ENCODE peak calls at places on chromosomes 1 and 21, in seven cellular contexts. E, O, Q, M, B, Z and K are unnamed samples.

GRCh38 chr1:2255420-2256369 is 27.6 kb downstream of the SKI start:
- DNase-seq in M (peak; percentile 63), E (peak; percentile 81), B (peak; percentile 67), Q (no peak), O (no peak), Z (no peak), K (peak; percentile 35)

GRCh38 chr1:32600034-32600433 is 50.3 kb downstream of the ZBTB8OS start:
- DNase-seq in M (peak; percentile 25), Z (no peak), O (no peak), Q (no peak), E (no peak), B (no peak), K (no peak)

GRCh38 chr1:51736702-51737101 is 119.8 kb downstream of the OSBPL9 start:
- DNase-seq in B (peak; percentile 86), E (no peak), M (no peak), Z (no peak), Q (no peak), O (no peak), K (no peak)

GRCh38 chr1:34708106-34708505 is 46.7 kb upstream of the GJB5 start:
- DNase-seq in O (no peak), B (no peak), E (no peak), M (no peak), Z (no peak), Q (no peak), K (no peak)

GRCh38 chr1:19869929-19870328 is 12.3 kb upstream of the OTUD3 start:
- DNase-seq in M (no peak), Q (no peak), B (peak; percentile 56), E (no peak), O (no peak), Z (no peak), K (no peak)

GRCh38 chr21:33403128-33403785 is at the start of gene IFNGR2:
- DNase-seq in E (peak; percentile 71), Q (peak; percentile 44), M (peak; percentile 88), Z (peak; percentile 85), O (peak; percentile 50), B (no peak), K (peak; percentile 50)

GRCh38 chr1:27528701-27529637 is 39.0 kb upstream of the WASF2 start:
- DNase-seq in B (no peak), E (no peak), Z (peak; percentile 86), Q (peak; percentile 98), O (peak; percentile 78), M (no peak), K (peak; percentile 85)

GRCh38 chr1:56574794-56575193 is 4.6 kb downstream of the PLPP3 start:
- DNase-seq in B (no peak), Z (no peak), M (no peak), Q (no peak), E (no peak), O (no peak), K (no peak)

GRCh38 chr1:234845097-234845660 is 235.2 kb upstream of the IRF2BP2 start:
- DNase-seq in O (no peak), Z (no peak), Q (no peak), M (no peak), B (peak; percentile 63), E (no peak), K (no peak)

GRCh38 chr1:2224621-2225020 is 3.5 kb upstream of the SKI start:
- DNase-seq in B (no peak), O (no peak), M (no peak), Q (no peak), E (no peak), Z (no peak), K (no peak)

GRCh38 chr1:53593758-53594380 is 134.7 kb downstream of the DMRTB1 start:
- DNase-seq in M (peak; percentile 53), Z (peak; percentile 73), B (no peak), Q (no peak), O (peak; percentile 29), E (no peak), K (peak; percentile 56)

GRCh38 chr1:94660994-94661393 is 119.4 kb upstream of the F3 start:
- DNase-seq in Z (no peak), E (no peak), M (no peak), O (no peak), Q (no peak), B (peak; percentile 39), K (no peak)

GRCh38 chr1:32939655-32940371 is 24.8 kb downstream of the RNF19B start:
- DNase-seq in O (peak; percentile 56), B (peak; percentile 93), Q (peak; percentile 52), Z (no peak), E (no peak), M (no peak), K (peak; percentile 72)

GRCh38 chr1:108590947-108591346 is 31.0 kb downstream of the EEIG2 start:
- DNase-seq in E (no peak), Q (no peak), M (no peak), Z (no peak), B (peak; percentile 97), O (no peak), K (no peak)

GRCh38 chr1:108593448-108593847 is 33.5 kb downstream of the EEIG2 start:
- DNase-seq in M (no peak), E (no peak), O (no peak), Q (no peak), B (no peak), Z (no peak), K (no peak)

GRCh38 chr1:108592030-108592759 is 32.3 kb downstream of the EEIG2 start:
- DNase-seq in Z (no peak), Q (no peak), O (no peak), B (no peak), E (no peak), M (no peak), K (no peak)

GRCh38 chr1:108591471-108591870 is 31.6 kb downstream of the EEIG2 start:
- DNase-seq in Z (no peak), B (no peak), E (no peak), Q (no peak), M (no peak), O (peak; percentile 17), K (peak; percentile 50)

GRCh38 chr1:108590436-108590835 is 30.5 kb downstream of the EEIG2 start:
- DNase-seq in M (no peak), Z (no peak), E (no peak), Q (no peak), O (no peak), B (peak; percentile 29), K (peak; percentile 37)
- H3K4me3 ChIP-seq in M (peak overlapping the region; percentile 28), Z (no peak overlapping the region), E (no peak overlapping the region), Q (no peak overlapping the region), O (no peak overlapping the region), B (no peak overlapping the region), K (no peak overlapping the region)

GRCh38 chr1:28592314-28593071 is 428 bp downstream of the RAB42 start:
- DNase-seq in B (no peak), Q (no peak), E (no peak), M (peak; percentile 79), Z (peak; percentile 80), O (peak; percentile 21), K (peak; percentile 71)
- H3K27ac ChIP-seq in B (no peak overlapping the region), Q (no peak overlapping the region), E (no peak overlapping the region), M (no peak overlapping the region), Z (no peak overlapping the region), O (peak overlapping the region; percentile 27), K (no peak overlapping the region)

DNA sequence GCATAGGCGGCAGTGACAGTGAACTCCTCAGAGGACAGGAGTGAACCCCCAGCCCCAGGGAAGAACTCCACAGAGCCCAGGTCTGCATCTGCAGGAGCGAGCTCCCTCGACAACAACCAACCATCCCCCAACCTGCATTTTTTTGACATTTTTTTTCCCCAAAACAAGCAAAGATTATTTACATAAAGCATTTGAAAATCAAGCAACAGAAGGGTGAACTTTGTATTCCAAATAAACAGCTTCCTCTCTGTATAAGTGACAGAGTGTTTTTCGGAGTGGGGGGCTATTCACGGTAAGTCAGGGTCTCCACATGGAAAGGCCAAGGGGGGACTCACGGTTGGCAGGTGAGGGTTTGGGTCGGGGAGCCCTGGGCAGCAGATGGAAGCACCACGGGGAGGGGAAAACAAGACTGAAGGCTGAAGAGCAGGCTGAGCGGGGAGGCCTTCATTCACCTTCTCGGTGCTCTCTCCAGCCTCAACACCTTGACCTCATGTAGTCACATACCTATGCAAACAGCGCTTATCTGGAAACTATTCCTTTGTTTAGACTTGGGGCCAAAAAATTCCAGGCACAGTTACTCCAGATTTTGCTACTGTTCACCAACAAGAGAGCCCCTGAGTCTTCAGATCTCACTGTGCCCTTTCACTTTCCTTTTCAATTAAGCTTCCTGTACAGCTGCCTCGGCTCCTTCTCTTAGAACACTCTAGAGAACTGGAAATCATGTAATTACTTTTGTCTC is 27.6 kb downstream of the C2CD2 start:
- DNase-seq in M (no peak), Q (no peak), B (peak; percentile 55), Z (no peak), E (peak; percentile 68), O (no peak), K (peak; percentile 52)
- H3K4me3 ChIP-seq in M (no peak overlapping the region), Q (peak overlapping the region; percentile 35), B (peak overlapping the region; percentile 63), Z (no peak overlapping the region), E (peak overlapping the region; percentile 53), O (peak overlapping the region; percentile 61), K (peak overlapping the region; percentile 41)

GRCh38 chr1:173852105-173852504 is 15.7 kb downstream of the GAS5 start:
- DNase-seq in E (no peak), Z (no peak), M (no peak), B (no peak), O (no peak), Q (no peak), K (no peak)
- H3K27ac ChIP-seq in E (no peak overlapping the region), Z (no peak overlapping the region), M (no peak overlapping the region), B (no peak overlapping the region), O (no peak overlapping the region), Q (no peak overlapping the region), K (no peak overlapping the region)

DNA sequence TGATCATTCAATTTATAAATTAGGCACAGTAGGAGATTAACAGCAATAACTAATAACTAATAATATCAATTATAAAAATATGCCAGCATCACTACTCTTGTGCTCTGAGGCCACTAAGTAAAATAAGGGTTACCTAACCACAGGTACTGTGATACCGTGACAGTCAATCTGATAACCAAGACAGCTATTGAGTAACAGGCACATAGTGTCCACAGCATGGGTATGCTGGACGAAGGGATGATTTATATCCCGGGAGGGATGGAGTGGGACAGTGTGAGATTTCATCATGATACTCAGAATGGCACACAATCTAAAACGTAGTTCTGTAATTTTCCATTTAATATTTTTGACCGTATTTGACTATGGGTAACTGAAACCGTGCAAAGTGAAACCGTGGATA is 39.4 kb downstream of the CD46 start:
- DNase-seq in M (no peak), O (no peak), Q (no peak), Z (no peak), E (no peak), B (no peak), K (no peak)
- H3K4me3 ChIP-seq in M (no peak overlapping the region), O (no peak overlapping the region), Q (no peak overlapping the region), Z (no peak overlapping the region), E (no peak overlapping the region), B (no peak overlapping the region), K (no peak overlapping the region)

DNA sequence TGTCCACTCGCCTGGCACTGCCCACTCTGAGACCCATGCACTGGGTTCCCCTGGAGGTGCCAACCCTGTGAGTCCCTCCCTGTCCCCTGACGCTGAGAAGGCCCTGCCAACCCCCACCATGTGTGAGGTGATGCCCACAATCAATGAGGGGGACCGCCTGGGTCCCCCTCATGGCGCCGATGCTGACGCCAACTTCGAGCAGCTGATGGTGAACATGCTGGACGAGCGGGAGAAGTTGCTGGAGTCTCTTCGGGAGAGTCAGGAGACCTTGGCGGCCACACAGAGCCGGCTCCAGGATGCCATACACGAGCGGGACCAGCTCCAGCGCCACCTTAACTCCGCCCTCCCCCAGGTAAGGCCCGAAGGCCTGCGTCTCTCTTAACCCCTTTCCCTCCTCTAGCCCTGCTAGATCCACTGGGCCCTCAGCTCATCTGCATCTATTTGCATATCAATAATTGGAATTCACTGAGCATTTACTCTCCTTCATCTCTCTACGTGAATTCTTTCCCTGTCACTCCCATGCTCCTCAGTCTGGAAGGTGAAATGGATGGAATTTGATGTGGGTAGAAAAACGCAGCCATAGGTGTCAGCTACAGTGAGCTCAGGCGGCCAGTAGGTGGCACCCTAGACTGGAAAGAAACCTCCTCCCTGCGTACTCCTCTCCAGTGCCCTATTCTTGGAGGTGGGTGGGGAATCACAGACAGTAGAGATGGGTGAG is 12.8 kb downstream of the PPFIA4 start:
- DNase-seq in B (peak; percentile 27), E (peak; percentile 74), O (peak; percentile 72), Q (peak; percentile 64), Z (peak; percentile 90), M (peak; percentile 84), K (peak; percentile 78)
- H3K27ac ChIP-seq in B (no peak overlapping the region), E (no peak overlapping the region), O (peak overlapping the region; percentile 87), Q (no peak overlapping the region), Z (no peak overlapping the region), M (peak overlapping the region; percentile 50), K (peak overlapping the region; percentile 87)